ENCODE peak calls at places on chromosomes 1 and 21, in four cellular contexts. One of them, this sample, is unnamed.

GRCh38 chr1:54109131-54110105 is 43.4 kb downstream of the CDCP2 start:
- DNase-seq in esophagus squamous epithelium: no peak
- DNase-seq in breast epithelium: no peak
- DNase-seq in type B pancreatic cell: no peak
- DNase-seq in this sample: no peak

GRCh38 chr1:39509360-39510009 is 18.0 kb downstream of the BMP8A start:
- DNase-seq in breast epithelium: no peak
- DNase-seq in type B pancreatic cell: no peak
- DNase-seq in esophagus squamous epithelium: no peak
- DNase-seq in this sample: peak

GRCh38 chr1:229810140-229810539 is 184.1 kb downstream of the URB2 start:
- DNase-seq in type B pancreatic cell: no peak
- DNase-seq in breast epithelium: no peak
- DNase-seq in esophagus squamous epithelium: no peak
- DNase-seq in this sample: no peak

GRCh38 chr1:10781137-10781536 is 15.3 kb downstream of the CASZ1 start:
- DNase-seq in type B pancreatic cell: no peak
- DNase-seq in breast epithelium: no peak
- DNase-seq in esophagus squamous epithelium: no peak
- DNase-seq in this sample: peak

GRCh38 chr1:183609313-183609712 is 19.1 kb upstream of the NCF2 start:
- DNase-seq in breast epithelium: peak
- DNase-seq in type B pancreatic cell: no peak
- DNase-seq in esophagus squamous epithelium: no peak
- DNase-seq in this sample: peak

GRCh38 chr1:219292989-219293388 is 119.3 kb downstream of the LYPLAL1 start:
- DNase-seq in breast epithelium: no peak
- DNase-seq in esophagus squamous epithelium: no peak
- DNase-seq in type B pancreatic cell: no peak
- DNase-seq in this sample: no peak

GRCh38 chr1:28782011-28782410 is 30.0 kb upstream of the OPRD1 start:
- DNase-seq in esophagus squamous epithelium: no peak
- DNase-seq in breast epithelium: no peak
- DNase-seq in type B pancreatic cell: no peak
- DNase-seq in this sample: no peak

GRCh38 chr1:89360716-89361115 is 3.1 kb upstream of the GBP6 start:
- DNase-seq in breast epithelium: no peak
- DNase-seq in type B pancreatic cell: no peak
- DNase-seq in esophagus squamous epithelium: no peak
- DNase-seq in this sample: no peak

GRCh38 chr1:36350659-36351171 is 27.3 kb upstream of the EVA1B start:
- DNase-seq in type B pancreatic cell: no peak
- DNase-seq in esophagus squamous epithelium: no peak
- DNase-seq in breast epithelium: peak
- DNase-seq in this sample: no peak

GRCh38 chr1:161115132-161115711 is 2.6 kb downstream of the PFDN2 start:
- DNase-seq in type B pancreatic cell: no peak
- DNase-seq in breast epithelium: no peak
- DNase-seq in esophagus squamous epithelium: no peak
- DNase-seq in this sample: no peak

GRCh38 chr1:19310061-19310460 is 1.9 kb downstream of the AKR7A2 start:
- DNase-seq in esophagus squamous epithelium: no peak
- DNase-seq in type B pancreatic cell: no peak
- DNase-seq in breast epithelium: no peak
- DNase-seq in this sample: no peak

GRCh38 chr1:74652711-74653131 is 20.9 kb downstream of the ERICH3 start:
- DNase-seq in breast epithelium: peak
- DNase-seq in esophagus squamous epithelium: no peak
- DNase-seq in type B pancreatic cell: no peak
- DNase-seq in this sample: peak

GRCh38 chr21:44989538-44989888 is 49.7 kb downstream of the SLX9 start:
- DNase-seq in esophagus squamous epithelium: no peak
- DNase-seq in type B pancreatic cell: no peak
- DNase-seq in breast epithelium: no peak
- DNase-seq in this sample: no peak

GRCh38 chr1:90387825-90388224 is 329.3 kb downstream of the BARHL2 start:
- DNase-seq in type B pancreatic cell: no peak
- DNase-seq in breast epithelium: no peak
- DNase-seq in esophagus squamous epithelium: no peak
- DNase-seq in this sample: no peak

GRCh38 chr1:94236021-94236491 is 1.3 kb downstream of the ARHGAP29 start:
- DNase-seq in type B pancreatic cell: no peak
- DNase-seq in esophagus squamous epithelium: no peak
- DNase-seq in breast epithelium: no peak
- DNase-seq in this sample: no peak

GRCh38 chr1:94237291-94238226 is at the start of gene ARHGAP29:
- DNase-seq in esophagus squamous epithelium: no peak
- DNase-seq in type B pancreatic cell: peak
- DNase-seq in breast epithelium: peak
- DNase-seq in this sample: peak

GRCh38 chr1:94234615-94235014 is 2.8 kb downstream of the ARHGAP29 start:
- DNase-seq in type B pancreatic cell: no peak
- DNase-seq in esophagus squamous epithelium: no peak
- DNase-seq in breast epithelium: no peak
- DNase-seq in this sample: no peak

GRCh38 chr1:94235189-94236020 is 2.0 kb downstream of the ARHGAP29 start:
- DNase-seq in esophagus squamous epithelium: no peak
- DNase-seq in type B pancreatic cell: no peak
- DNase-seq in breast epithelium: no peak
- DNase-seq in this sample: no peak

GRCh38 chr1:94236630-94237290 is 624 bp downstream of the ARHGAP29 start:
- DNase-seq in type B pancreatic cell: no peak
- DNase-seq in esophagus squamous epithelium: no peak
- DNase-seq in breast epithelium: peak
- DNase-seq in this sample: no peak
- TF ChIP-seq CTCF in type B pancreatic cell: peak
- TF ChIP-seq CTCF in esophagus squamous epithelium: no peak
- TF ChIP-seq CTCF in breast epithelium: no peak
- TF ChIP-seq CTCF in this sample: no peak

DNA sequence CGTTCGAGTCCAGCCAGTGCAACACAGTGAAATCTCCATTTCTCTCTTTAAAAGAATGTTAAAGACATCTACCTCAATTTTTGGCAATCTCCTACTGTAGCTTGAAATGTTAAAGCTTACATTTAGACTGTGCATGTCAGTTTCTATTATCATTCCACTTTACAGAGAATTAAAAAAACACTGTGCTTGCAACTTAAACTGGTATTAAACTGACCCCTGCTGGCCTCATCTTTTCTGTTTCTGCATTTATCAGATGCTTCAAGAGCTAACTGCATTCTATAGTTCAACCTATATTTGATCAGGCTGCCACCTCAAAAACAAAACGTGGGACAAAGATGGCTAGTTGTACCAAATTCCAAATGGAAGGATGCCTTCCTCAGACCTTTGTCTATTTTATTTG is 226.5 kb downstream of the SMYD3 start:
- DNase-seq in esophagus squamous epithelium: no peak
- DNase-seq in breast epithelium: no peak
- DNase-seq in type B pancreatic cell: no peak
- DNase-seq in this sample: no peak
- TF ChIP-seq CTCF in esophagus squamous epithelium: no peak
- TF ChIP-seq CTCF in breast epithelium: no peak
- TF ChIP-seq CTCF in type B pancreatic cell: peak
- TF ChIP-seq CTCF in this sample: no peak

GRCh38 chr1:16999863-17000262 is 11.9 kb downstream of the ATP13A2 start:
- DNase-seq in type B pancreatic cell: no peak
- DNase-seq in breast epithelium: no peak
- DNase-seq in esophagus squamous epithelium: no peak
- DNase-seq in this sample: no peak
- TF ChIP-seq CTCF in type B pancreatic cell: no peak
- TF ChIP-seq CTCF in breast epithelium: no peak
- TF ChIP-seq CTCF in esophagus squamous epithelium: no peak
- TF ChIP-seq CTCF in this sample: no peak

GRCh38 chr1:113905435-113905861 is 322 bp downstream of the DCLRE1B start:
- DNase-seq in breast epithelium: peak
- DNase-seq in type B pancreatic cell: no peak
- DNase-seq in esophagus squamous epithelium: no peak
- DNase-seq in this sample: peak
- TF ChIP-seq CTCF in breast epithelium: no peak
- TF ChIP-seq CTCF in type B pancreatic cell: no peak
- TF ChIP-seq CTCF in esophagus squamous epithelium: no peak
- TF ChIP-seq CTCF in this sample: no peak